ENCODE peak calls at places on chromosomes 4 and X, in five cellular contexts. E is T-helper 9 cell, K is spleen, C is foreskin fibroblast, N is LoVo. J is an unnamed sample.
A peak's percentile ranks its signal among the peaks of the same experiment; 100 is the strongest.

GRCh38 chrX:14817559-14817958 is 55.3 kb downstream of the FANCB start:
- DNase-seq in K (no peak), C (no peak), E (no peak), N (no peak), J (no peak)

GRCh38 chrX:113743069-113743468 is 840.8 kb upstream of the HTR2C start:
- DNase-seq in N (no peak), E (no peak), K (no peak), C (no peak), J (no peak)

GRCh38 chr4:39542633-39543393 is 15.6 kb upstream of the UGDH start:
- DNase-seq in K (no peak), N (no peak), E (no peak), C (no peak), J (no peak)

GRCh38 chr4:94307231-94307840 is 35.3 kb downstream of the HPGDS start:
- DNase-seq in C (no peak), N (no peak), K (no peak), E (no peak), J (no peak)

GRCh38 chr4:1174941-1175634 is 2.7 kb upstream of the SPON2 start:
- DNase-seq in C (no peak), E (no peak), K (no peak), N (no peak), J (no peak)

GRCh38 chr4:165299399-165300060 is 27.9 kb upstream of the MSMO1 start:
- DNase-seq in E (no peak), N (no peak), K (no peak), C (no peak), J (no peak)

GRCh38 chrX:78123190-78123589 is 16.3 kb downstream of the TAF9B start:
- DNase-seq in N (no peak), C (peak; percentile 26), E (no peak), K (no peak), J (no peak)

GRCh38 chr4:28357985-28358384 is 1497.3 kb downstream of the STIM2 start:
- DNase-seq in C (no peak), N (no peak), K (no peak), E (no peak), J (no peak)

GRCh38 chr4:83618431-83618830 is 82.5 kb downstream of the GPAT3 start:
- DNase-seq in K (no peak), E (no peak), N (peak; percentile 82), C (peak; percentile 81), J (no peak)

GRCh38 chrX:129654652-129655546 is at the start of gene APLN:
- DNase-seq in C (no peak), K (no peak), N (peak; percentile 5), E (no peak), J (no peak)

GRCh38 chr4:159292137-159292896 is 189.4 kb downstream of the RAPGEF2 start:
- DNase-seq in N (no peak), C (no peak), E (no peak), K (no peak), J (no peak)

GRCh38 chr4:82776925-82777542 is 21.6 kb downstream of the SCD5 start:
- DNase-seq in N (no peak), E (no peak), C (no peak), K (no peak), J (no peak)

GRCh38 chrX:65596270-65596669 is 61.7 kb upstream of the LAS1L start:
- DNase-seq in N (no peak), C (peak; percentile 42), E (peak; percentile 42), K (no peak), J (peak; percentile 27)

GRCh38 chr4:4673070-4673469 is 131.2 kb upstream of the STX18 start:
- DNase-seq in C (no peak), E (no peak), K (no peak), N (peak; percentile 43), J (no peak)

GRCh38 chr4:39470402-39470801 is 11.5 kb downstream of the LIAS start:
- DNase-seq in C (no peak), E (no peak), K (no peak), N (no peak), J (no peak)

GRCh38 chrX:132491191-132491590 is 2.4 kb upstream of the MBNL3 start:
- DNase-seq in E (no peak), C (no peak), K (no peak), N (peak; percentile 51), J (no peak)